ENCODE peak calls at places on chromosome X, in seven cellular contexts. G is H9; K is CD8-positive, alpha-beta T cell; V is effector memory CD4-positive, alpha-beta T cell; C is substantia nigra; P is endodermal cell; Y is naive thymus-derived CD4-positive, alpha-beta T cell. R is an unnamed sample.

GRCh38 chrX:110944793-110945466 is 149.3 kb upstream of the CHRDL1 start:
- DNase-seq in G (peak; percentile 56), K (no peak), V (no peak), C (no peak), P (peak; percentile 76), Y (no peak), R (no peak)

GRCh38 chrX:134180566-134180965 is 56.4 kb upstream of the CCDC160 start:
- DNase-seq in G (no peak), K (no peak), V (no peak), C (no peak), P (no peak), Y (no peak), R (no peak)

GRCh38 chrX:24371391-24371972 is 11.0 kb downstream of the SUPT20HL1 start:
- DNase-seq in G (peak; percentile 89), K (peak; percentile 42), V (peak; percentile 17), C (peak; percentile 3), P (peak; percentile 94), Y (peak; percentile 43), R (peak; percentile 65)

GRCh38 chrX:53882331-53882730 is 161.9 kb downstream of the PHF8 start:
- DNase-seq in G (no peak), K (no peak), V (no peak), C (no peak), P (peak; percentile 45), Y (no peak), R (no peak)

GRCh38 chrX:150873616-150874015 is 24.9 kb downstream of the CD99L2 start:
- DNase-seq in G (no peak), K (no peak), V (no peak), C (no peak), P (no peak), Y (no peak), R (no peak)

GRCh38 chrX:73965833-73966232 is 338.1 kb upstream of the ZCCHC13 start:
- DNase-seq in G (peak; percentile 80), K (no peak), V (no peak), C (no peak), P (peak; percentile 74), Y (no peak), R (no peak)

GRCh38 chrX:130444641-130445336 is 43.0 kb downstream of the RBMX2 start:
- DNase-seq in G (no peak), K (no peak), V (no peak), C (no peak), P (no peak), Y (no peak), R (no peak)

GRCh38 chrX:136065044-136065671 is 79.9 kb downstream of the SLC9A6 start:
- DNase-seq in G (no peak), K (peak; percentile 10), V (no peak), C (no peak), P (no peak), Y (peak; percentile 76), R (peak; percentile 11)

GRCh38 chrX:134546187-134546586 is 86.2 kb downstream of the HPRT1 start:
- DNase-seq in G (no peak), K (no peak), V (no peak), C (no peak), P (peak; percentile 50), Y (no peak), R (no peak)

GRCh38 chrX:12798601-12799000 is 7.4 kb downstream of the PRPS2 start:
- DNase-seq in G (no peak), K (no peak), V (no peak), C (no peak), P (no peak), Y (no peak), R (no peak)

GRCh38 chrX:78029663-78030062 is 60.2 kb upstream of the PGAM4 start:
- DNase-seq in G (no peak), K (no peak), V (no peak), C (no peak), P (peak; percentile 58), Y (peak; percentile 8), R (peak; percentile 15)

GRCh38 chrX:43631841-43632240 is 24.3 kb upstream of the MAOA start:
- DNase-seq in G (no peak), K (no peak), V (no peak), C (no peak), P (no peak), Y (no peak), R (no peak)

GRCh38 chrX:110346681-110347080 is 12.0 kb upstream of the RTL9 start:
- DNase-seq in G (peak; percentile 42), K (no peak), V (no peak), C (no peak), P (peak; percentile 62), Y (no peak), R (no peak)

GRCh38 chrX:110414273-110414672 is 55.6 kb downstream of the RTL9 start:
- DNase-seq in G (no peak), K (no peak), V (no peak), C (no peak), P (no peak), Y (no peak), R (no peak)

GRCh38 chrX:118971552-118971951 is 2.9 kb upstream of the LONRF3 start:
- DNase-seq in G (peak; percentile 60), K (no peak), V (no peak), C (no peak), P (peak; percentile 73), Y (no peak), R (no peak)

GRCh38 chrX:110509778-110510510 is 151.3 kb downstream of the RTL9 start:
- DNase-seq in G (no peak), K (no peak), V (no peak), C (no peak), P (peak; percentile 55), Y (no peak), R (no peak)

GRCh38 chrX:139795196-139795595 is 87.2 kb upstream of the MCF2 start:
- DNase-seq in G (no peak), K (no peak), V (no peak), C (no peak), P (no peak), Y (no peak), R (no peak)

GRCh38 chrX:36087366-36087765 is 167.8 kb downstream of the CFAP47 start:
- DNase-seq in G (no peak), K (no peak), V (no peak), C (no peak), P (no peak), Y (no peak), R (no peak)

GRCh38 chrX:55486736-55487135 is 2.9 kb downstream of the USP51 start:
- DNase-seq in G (no peak), K (no peak), V (no peak), C (peak; percentile 38), P (peak; percentile 8), Y (no peak), R (no peak)

GRCh38 chrX:9825966-9826365 is 39.7 kb downstream of the SHROOM2 start:
- DNase-seq in G (no peak), K (no peak), V (no peak), C (no peak), P (no peak), Y (no peak), R (no peak)
- H3K27ac ChIP-seq in G (no peak overlapping the region), K (no peak overlapping the region), V (no peak overlapping the region), C (no peak overlapping the region), P (no peak overlapping the region), Y (no peak overlapping the region), R (no peak overlapping the region)

GRCh38 chrX:3178329-3178728 is 137.1 kb downstream of the ARSF start:
- DNase-seq in G (no peak), K (no peak), V (no peak), C (no peak), P (no peak), Y (no peak), R (no peak)
- H3K27ac ChIP-seq in G (no peak overlapping the region), K (no peak overlapping the region), V (no peak overlapping the region), C (no peak overlapping the region), P (no peak overlapping the region), Y (no peak overlapping the region), R (no peak overlapping the region)

GRCh38 chrX:154751669-154752271 is 893 bp upstream of the GAB3 start:
- DNase-seq in G (no peak), K (no peak), V (no peak), C (no peak), P (no peak), Y (no peak), R (no peak)

GRCh38 chrX:154748712-154749339 is 2.1 kb downstream of the GAB3 start:
- DNase-seq in G (no peak), K (peak; percentile 40), V (peak; percentile 13), C (no peak), P (peak; percentile 59), Y (peak; percentile 53), R (peak; percentile 49)

GRCh38 chrX:154749856-154750255 is 1.0 kb downstream of the GAB3 start:
- DNase-seq in G (no peak), K (no peak), V (no peak), C (no peak), P (no peak), Y (no peak), R (no peak)

GRCh38 chrX:154751121-154751668 is 318 bp upstream of the GAB3 start:
- DNase-seq in G (no peak), K (no peak), V (peak; percentile 18), C (no peak), P (peak; percentile 46), Y (no peak), R (no peak)

DNA sequence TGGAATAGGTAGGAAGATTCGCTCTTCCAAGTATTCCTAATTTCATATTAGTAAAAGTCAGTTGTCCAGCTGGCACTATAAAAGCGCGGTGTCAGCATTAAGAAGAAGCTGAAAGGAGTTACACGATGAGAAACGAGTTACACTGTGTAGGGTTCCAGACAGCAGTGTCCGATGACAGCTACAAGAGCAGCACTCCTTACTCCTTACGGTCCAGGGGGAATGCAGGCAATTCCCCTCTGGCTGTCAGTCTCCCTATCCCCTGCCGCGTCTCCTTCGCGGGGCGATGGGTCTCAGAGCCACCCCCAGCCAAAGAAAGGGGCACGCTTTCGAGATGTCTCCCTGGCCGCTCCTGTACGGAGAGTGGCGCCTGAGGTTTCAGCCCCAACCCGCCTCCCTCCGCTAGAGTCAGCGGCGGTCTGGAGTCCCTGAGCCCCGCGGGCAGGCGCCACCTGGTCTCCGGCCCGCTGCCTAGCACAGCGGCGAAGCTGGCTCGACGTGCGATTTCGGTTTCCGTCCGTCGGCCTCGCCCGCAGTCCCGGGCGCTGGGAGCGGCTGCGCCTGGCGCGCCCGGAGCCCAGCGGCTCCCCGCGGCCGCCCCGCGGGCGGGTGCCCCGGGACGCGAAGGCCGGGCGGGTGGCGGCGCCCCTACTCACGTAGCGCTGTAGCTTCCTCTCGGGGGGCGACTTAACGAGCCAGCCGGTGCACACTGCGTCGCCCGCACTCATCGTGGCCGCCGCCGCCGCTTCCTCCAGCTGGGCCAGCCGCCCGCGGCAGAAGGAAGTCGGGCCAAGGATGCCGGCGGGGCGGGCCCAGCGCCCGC is at the start of gene GAB3:
- DNase-seq in G (no peak), K (peak; percentile 44), V (no peak), C (no peak), P (peak; percentile 71), Y (peak; percentile 20), R (peak; percentile 51)
- H3K27ac ChIP-seq in G (no peak within 1 kb of the TSS), K (peak within 1 kb of the TSS; percentile 52), V (peak within 1 kb of the TSS; percentile 61), C (no peak within 1 kb of the TSS), P (no peak within 1 kb of the TSS), Y (peak within 1 kb of the TSS; percentile 62), R (no peak within 1 kb of the TSS)

GRCh38 chrX:9555354-9555753 is 90.5 kb downstream of the TBL1X start:
- DNase-seq in G (no peak), K (no peak), V (no peak), C (no peak), P (no peak), Y (no peak), R (no peak)

GRCh38 chrX:9561199-9561598 is 96.3 kb downstream of the TBL1X start:
- DNase-seq in G (no peak), K (no peak), V (no peak), C (no peak), P (no peak), Y (no peak), R (no peak)

GRCh38 chrX:9560219-9560618 is 95.4 kb downstream of the TBL1X start:
- DNase-seq in G (no peak), K (no peak), V (no peak), C (peak; percentile 2), P (no peak), Y (no peak), R (no peak)

GRCh38 chrX:9558615-9559014 is 93.8 kb downstream of the TBL1X start:
- DNase-seq in G (no peak), K (no peak), V (no peak), C (no peak), P (no peak), Y (no peak), R (no peak)

GRCh38 chrX:9557508-9557907 is 92.7 kb downstream of the TBL1X start:
- DNase-seq in G (no peak), K (no peak), V (no peak), C (no peak), P (no peak), Y (no peak), R (no peak)
- H3K27ac ChIP-seq in G (no peak overlapping the region), K (no peak overlapping the region), V (no peak overlapping the region), C (peak overlapping the region; percentile 26), P (no peak overlapping the region), Y (no peak overlapping the region), R (no peak overlapping the region)